ENCODE peak calls at places on chromosomes 5 and 9, in ten cellular contexts. F, Q, C, K, N, B, Y, W, X and L are unnamed samples. For H3K27me3 and H3K4me1, the result is how much of the 10 kb centered on the place peaks cover.

GRCh38 chr9:21385131-21385665 is at the start of gene IFNA2:
- DNase-seq in F (no peak), Q (no peak), C (no peak), K (no peak), N (no peak), B (no peak), Y (no peak), W (no peak), X (no peak), L (no peak)

GRCh38 chr9:130288926-130289705 is 23.6 kb downstream of the HMCN2 start:
- DNase-seq in F (no peak), Q (no peak), C (no peak), K (no peak), N (peak), B (no peak), Y (no peak), W (no peak), X (no peak), L (no peak)

GRCh38 chr9:111759762-111760639 is 34.7 kb downstream of the SHOC1 start:
- DNase-seq in F (no peak), Q (no peak), C (peak), K (peak), N (no peak), B (peak), Y (peak), W (no peak), X (peak), L (peak)

GRCh38 chr9:95506692-95507455 is 9.9 kb downstream of the PTCH1 start:
- DNase-seq in F (peak), Q (no peak), C (peak), K (peak), N (peak), B (peak), Y (peak), W (peak), X (peak), L (no peak)

GRCh38 chr9:105854783-105855709 is 160.7 kb downstream of the TMEM38B start:
- DNase-seq in F (no peak), Q (no peak), C (no peak), K (no peak), N (no peak), B (no peak), Y (no peak), W (no peak), X (no peak), L (no peak)

GRCh38 chr5:61416010-61416409 is 84.0 kb downstream of the ZSWIM6 start:
- DNase-seq in F (no peak), Q (no peak), C (peak), K (no peak), N (no peak), B (no peak), Y (peak), W (no peak), X (no peak), L (no peak)

GRCh38 chr9:87422999-87423398 is 74.7 kb upstream of the DAPK1 start:
- DNase-seq in F (no peak), Q (no peak), C (no peak), K (no peak), N (no peak), B (no peak), Y (no peak), W (no peak), X (no peak), L (no peak)

GRCh38 chr5:16812911-16813310 is 123.2 kb downstream of the MYO10 start:
- DNase-seq in F (peak), Q (no peak), C (peak), K (no peak), N (no peak), B (no peak), Y (no peak), W (no peak), X (no peak), L (no peak)

GRCh38 chr9:106622148-106622547 is 240.8 kb upstream of the ZNF462 start:
- DNase-seq in F (no peak), Q (no peak), C (no peak), K (peak), N (no peak), B (no peak), Y (no peak), W (no peak), X (no peak), L (no peak)

GRCh38 chr5:180541710-180542109 is 47.5 kb downstream of the CNOT6 start:
- DNase-seq in F (no peak), Q (no peak), C (no peak), K (peak), N (no peak), B (no peak), Y (no peak), W (no peak), X (no peak), L (no peak)

GRCh38 chr9:131432597-131433301 is 38.9 kb downstream of the PRRC2B start:
- DNase-seq in F (no peak), Q (no peak), C (peak), K (no peak), N (no peak), B (no peak), Y (no peak), W (peak), X (peak), L (peak)

GRCh38 chr9:94663139-94663538 is 23.8 kb upstream of the FBP1 start:
- DNase-seq in F (no peak), Q (no peak), C (no peak), K (no peak), N (no peak), B (no peak), Y (no peak), W (no peak), X (no peak), L (no peak)

GRCh38 chr9:93262537-93263310 is 78.8 kb downstream of the WNK2 start:
- DNase-seq in F (no peak), Q (no peak), C (no peak), K (no peak), N (peak), B (no peak), Y (no peak), W (peak), X (no peak), L (no peak)

GRCh38 chr5:57493034-57493433 is 10.4 kb upstream of the ACTBL2 start:
- DNase-seq in F (no peak), Q (no peak), C (no peak), K (no peak), N (no peak), B (no peak), Y (no peak), W (no peak), X (no peak), L (no peak)

GRCh38 chr9:98021306-98022040 is 35.1 kb upstream of the NANS start:
- DNase-seq in F (no peak), Q (no peak), C (no peak), K (no peak), N (no peak), B (no peak), Y (no peak), W (no peak), X (peak), L (no peak)

GRCh38 chr9:6630502-6631206 is 14.9 kb downstream of the GLDC start:
- DNase-seq in F (no peak), Q (no peak), C (no peak), K (no peak), N (no peak), B (no peak), Y (no peak), W (no peak), X (no peak), L (no peak)

GRCh38 chr5:138967806-138968448 is 92.8 kb upstream of the LRRTM2 start:
- DNase-seq in F (peak), Q (no peak), C (peak), K (no peak), N (peak), B (no peak), Y (no peak), W (no peak), X (no peak), L (no peak)

GRCh38 chr5:179131886-179132585 is 71.9 kb downstream of the ZNF354C start:
- DNase-seq in F (no peak), Q (no peak), C (no peak), K (no peak), N (no peak), B (no peak), Y (no peak), W (peak), X (no peak), L (no peak)

GRCh38 chr5:152688561-152689274 is 283.6 kb upstream of the NMUR2 start:
- DNase-seq in F (no peak), Q (no peak), C (peak), K (peak), N (no peak), B (no peak), Y (no peak), W (no peak), X (peak), L (peak)

GRCh38 chr9:127968717-127969383 is 11.9 kb downstream of the EEIG1 start:
- DNase-seq in F (peak), Q (peak), C (peak), K (no peak), N (peak), B (no peak), Y (no peak), W (peak), X (peak), L (no peak)

GRCh38 chr9:82722556-82722955 is 340.4 kb downstream of the RASEF start:
- DNase-seq in F (no peak), Q (no peak), C (no peak), K (no peak), N (no peak), B (no peak), Y (no peak), W (no peak), X (no peak), L (no peak)

GRCh38 chr5:139638090-139638735 is 9.9 kb upstream of the CXXC5 start:
- DNase-seq in F (peak), Q (no peak), C (peak), K (no peak), N (peak), B (no peak), Y (no peak), W (peak), X (peak), L (peak)

GRCh38 chr9:77013932-77014596 is 5.4 kb upstream of the FOXB2 start:
- DNase-seq in F (no peak), Q (no peak), C (no peak), K (no peak), N (no peak), B (no peak), Y (no peak), W (no peak), X (no peak), L (no peak)

GRCh38 chr5:180787711-180788431 is 14.7 kb downstream of the MGAT1 start:
- DNase-seq in F (no peak), Q (no peak), C (peak), K (no peak), N (peak), B (no peak), Y (no peak), W (peak), X (no peak), L (no peak)

GRCh38 chr5:142613231-142613630 is 72.7 kb downstream of the FGF1 start:
- DNase-seq in F (no peak), Q (no peak), C (peak), K (no peak), N (no peak), B (no peak), Y (no peak), W (no peak), X (no peak), L (no peak)

GRCh38 chr9:77010527-77010926 is 8.9 kb upstream of the FOXB2 start:
- DNase-seq in F (no peak), Q (no peak), C (no peak), K (no peak), N (no peak), B (no peak), Y (no peak), W (no peak), X (no peak), L (no peak)

DNA sequence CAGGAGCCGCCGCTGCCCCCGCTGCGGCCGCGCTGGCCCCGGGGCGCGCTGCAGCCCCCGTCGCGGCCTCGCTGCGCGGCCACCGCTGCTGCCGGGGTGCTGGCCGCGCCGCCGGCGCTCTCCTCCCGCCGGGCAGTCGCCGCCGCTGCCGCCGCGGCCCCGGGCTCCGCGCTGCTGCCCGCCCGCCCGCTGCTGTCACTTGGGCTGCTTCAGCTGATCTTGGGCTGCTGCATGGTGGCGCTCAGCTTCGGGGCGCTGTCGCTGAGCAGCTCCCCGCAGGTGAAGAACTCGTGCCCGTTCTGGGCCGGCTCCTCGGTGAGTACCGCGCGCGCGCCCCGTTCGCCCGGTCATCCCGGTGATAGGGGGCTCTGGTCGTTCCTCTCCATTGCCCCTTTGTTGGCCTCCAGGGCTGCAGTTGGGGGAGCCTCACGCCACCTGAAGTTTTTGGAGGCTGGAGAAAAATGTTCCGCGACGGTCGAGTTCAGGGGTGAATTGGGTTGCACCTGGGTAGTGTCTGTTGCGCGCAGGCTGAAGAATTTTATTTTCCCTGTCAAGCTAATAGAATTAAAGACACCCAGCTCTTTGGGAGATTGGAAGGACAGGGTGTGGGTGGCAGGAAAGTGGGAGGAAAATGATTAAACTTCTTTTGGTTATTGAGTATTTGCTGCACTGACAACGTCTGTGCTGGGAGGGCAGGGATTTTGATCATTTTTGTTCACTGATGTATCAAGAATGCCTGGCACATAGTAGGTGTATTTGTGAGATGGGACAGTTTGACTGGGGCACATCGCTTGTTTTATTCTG is 596 bp downstream of the ENTREP1 start:
- DNase-seq in F (peak), Q (no peak), C (no peak), K (no peak), N (peak), B (no peak), Y (no peak), W (no peak), X (peak), L (no peak)
- H3K27me3 ChIP-seq in F (under half), Q (under half), C (half or more), K (half or more), N (under half), B (under half), Y (under half), W (under half), X (under half), L (half or more)

DNA sequence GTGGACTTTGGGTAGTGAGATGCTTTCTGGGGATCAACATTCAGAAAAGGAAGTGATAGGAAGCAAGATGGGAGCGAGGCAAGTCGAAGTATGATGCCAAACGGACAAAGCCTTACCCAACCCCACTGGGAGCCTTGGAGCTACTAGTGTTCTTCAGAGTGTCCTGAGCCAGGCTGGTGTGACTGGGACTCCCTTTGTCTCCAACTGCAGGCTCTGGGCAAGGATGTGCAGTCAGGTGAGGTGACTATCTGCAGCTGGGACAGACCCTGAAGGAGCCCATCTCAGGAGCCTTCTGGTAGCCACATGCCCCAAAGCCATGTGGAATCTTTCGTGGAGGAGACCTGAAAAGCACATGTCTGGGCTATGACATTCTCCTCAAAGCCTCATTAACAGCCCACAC is 360.6 kb downstream of the MTRR start:
- DNase-seq in F (no peak), Q (no peak), C (no peak), K (no peak), N (no peak), B (no peak), Y (no peak), W (no peak), X (no peak), L (no peak)
- H3K4me3 ChIP-seq in F (no peak), Q (no peak), C (no peak), K (no peak), N (no peak), B (no peak), Y (no peak), W (no peak), X (no peak), L (no peak)

DNA sequence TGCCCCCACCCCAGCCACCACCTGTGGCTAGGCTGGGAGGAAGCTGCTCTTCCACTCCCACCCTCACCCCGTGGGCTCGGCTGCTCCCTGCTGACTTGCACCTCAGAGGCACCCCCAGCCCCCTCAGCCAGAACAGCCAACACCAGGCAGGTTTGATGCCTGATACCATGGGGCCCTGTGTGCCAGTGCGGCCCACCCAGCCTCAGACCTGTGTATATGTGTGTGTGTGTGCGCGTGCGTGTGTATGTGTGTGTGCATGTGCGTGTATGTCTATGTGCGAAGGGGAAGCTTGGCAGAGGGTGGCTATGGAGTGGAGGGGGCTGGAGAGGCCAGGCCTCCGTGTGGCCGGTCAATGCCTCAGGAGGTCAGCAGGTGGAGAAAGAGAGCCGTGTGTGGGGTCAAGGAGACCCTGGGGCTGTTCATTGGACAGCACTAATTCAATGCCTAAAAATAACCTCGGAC is 16.6 kb upstream of the DAB2IP start:
- DNase-seq in F (no peak), Q (no peak), C (peak), K (no peak), N (no peak), B (no peak), Y (no peak), W (no peak), X (no peak), L (no peak)
- H3K4me1 ChIP-seq in F (under half), Q (under half), C (under half), K (under half), N (under half), B (under half), Y (under half), W (under half), X (under half), L (under half)

DNA sequence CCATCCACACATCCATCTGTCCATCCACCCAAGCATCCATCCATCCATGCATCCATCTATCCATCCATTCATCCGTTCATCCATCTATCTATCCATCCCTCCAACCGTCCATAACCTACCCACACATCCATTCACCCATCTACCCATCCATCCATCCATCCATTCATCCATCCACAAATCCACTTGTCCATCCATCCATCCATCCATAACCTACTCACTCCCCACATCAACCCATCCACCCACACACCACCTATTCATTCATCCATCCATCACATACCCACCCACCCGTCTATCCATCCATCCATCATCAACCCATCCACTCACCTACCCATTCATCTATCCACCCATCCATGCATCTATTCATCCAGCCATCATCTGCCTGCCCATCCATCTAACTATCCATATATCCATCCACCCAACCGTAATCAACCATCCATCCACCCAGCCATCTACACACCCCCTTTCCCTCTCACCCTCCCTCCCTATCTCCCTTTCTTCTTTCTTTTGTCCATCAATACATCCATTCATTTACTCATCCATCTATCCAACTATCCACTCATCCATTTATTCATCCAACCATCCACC is 43.6 kb upstream of the CLPTM1L start:
- DNase-seq in F (no peak), Q (no peak), C (no peak), K (no peak), N (no peak), B (no peak), Y (no peak), W (no peak), X (no peak), L (no peak)
- H3K27me3 ChIP-seq in F (under half), Q (under half), C (under half), K (half or more), N (under half), B (under half), Y (under half), W (under half), X (under half), L (half or more)

GRCh38 chr5:176550275-176550831 is 1.2 kb downstream of the CDHR2 start:
- DNase-seq in F (no peak), Q (no peak), C (no peak), K (no peak), N (no peak), B (no peak), Y (no peak), W (no peak), X (no peak), L (no peak)
- H3K4me3 ChIP-seq in F (no peak), Q (no peak), C (no peak), K (no peak), N (peak), B (no peak), Y (no peak), W (no peak), X (no peak), L (no peak)

DNA sequence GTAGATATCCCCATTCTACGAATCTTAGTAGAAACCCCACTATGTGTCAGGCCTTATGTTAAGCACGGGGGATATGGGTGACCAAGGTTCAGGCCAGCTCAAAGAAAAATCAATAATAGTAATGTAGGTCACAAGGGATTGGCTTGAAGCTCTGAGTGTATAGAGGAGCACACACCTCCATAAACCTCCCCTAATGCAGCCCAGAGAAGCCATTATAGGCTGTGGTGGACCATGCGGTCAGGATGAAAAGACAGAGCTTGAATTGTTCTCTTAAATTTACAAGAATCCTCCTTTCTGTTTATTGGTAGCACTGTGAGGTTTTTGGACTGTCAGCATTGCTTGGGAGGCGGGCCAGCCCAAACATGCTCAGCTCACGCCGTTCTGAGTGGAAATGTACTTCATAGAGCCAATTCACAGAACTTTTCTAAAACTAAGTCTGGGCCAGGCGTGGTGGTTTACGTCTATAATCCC is 9.1 kb downstream of the PDE6A start:
- DNase-seq in F (no peak), Q (no peak), C (no peak), K (peak), N (no peak), B (no peak), Y (no peak), W (no peak), X (no peak), L (no peak)
- H3K4me1 ChIP-seq in F (under half), Q (under half), C (under half), K (half or more), N (under half), B (under half), Y (under half), W (under half), X (under half), L (under half)

GRCh38 chr5:176628406-176629228 is 1.7 kb downstream of the SNCB start:
- DNase-seq in F (no peak), Q (no peak), C (no peak), K (no peak), N (no peak), B (no peak), Y (no peak), W (no peak), X (no peak), L (no peak)

GRCh38 chr5:176626876-176627236 is 3.5 kb downstream of the SNCB start:
- DNase-seq in F (no peak), Q (no peak), C (no peak), K (no peak), N (no peak), B (no peak), Y (no peak), W (no peak), X (no peak), L (no peak)

GRCh38 chr5:176629317-176629852 is 949 bp downstream of the SNCB start:
- DNase-seq in F (no peak), Q (no peak), C (no peak), K (no peak), N (no peak), B (no peak), Y (no peak), W (no peak), X (no peak), L (no peak)

GRCh38 chr5:176625966-176626875 is 4.1 kb downstream of the SNCB start:
- DNase-seq in F (no peak), Q (no peak), C (no peak), K (no peak), N (peak), B (no peak), Y (no peak), W (no peak), X (no peak), L (no peak)

GRCh38 chr5:176627582-176627981 is 2.8 kb downstream of the SNCB start:
- DNase-seq in F (no peak), Q (no peak), C (no peak), K (no peak), N (no peak), B (no peak), Y (no peak), W (no peak), X (no peak), L (no peak)
- H3K27me3 ChIP-seq in F (under half), Q (under half), C (half or more), K (under half), N (under half), B (under half), Y (under half), W (half or more), X (under half), L (half or more)